ENCODE peak calls at places on chromosomes 11 and 22, in seven cellular contexts. One of them, this sample, is unnamed.

GRCh38 chr22:32618461-32619140 is 144.0 kb downstream of the FBXO7 start:
- DNase-seq in stomach: no peak
- DNase-seq in cardiac muscle cell: peak; percentile 40
- DNase-seq in mammary epithelial cell: no peak
- DNase-seq in endothelial cell of umbilical vein: no peak
- DNase-seq in DND-41: no peak
- DNase-seq in AG04450: no peak
- DNase-seq in this sample: no peak

GRCh38 chr11:6362185-6362867 is 27.9 kb upstream of the SMPD1 start:
- DNase-seq in stomach: peak; percentile 29
- DNase-seq in cardiac muscle cell: no peak
- DNase-seq in mammary epithelial cell: no peak
- DNase-seq in endothelial cell of umbilical vein: no peak
- DNase-seq in DND-41: no peak
- DNase-seq in AG04450: no peak
- DNase-seq in this sample: peak; percentile 32

GRCh38 chr22:32971252-32971651 is 86.9 kb downstream of the SYN3 start:
- DNase-seq in stomach: no peak
- DNase-seq in cardiac muscle cell: no peak
- DNase-seq in mammary epithelial cell: no peak
- DNase-seq in endothelial cell of umbilical vein: no peak
- DNase-seq in DND-41: no peak
- DNase-seq in AG04450: no peak
- DNase-seq in this sample: no peak

GRCh38 chr11:75593337-75593915 is 31.4 kb downstream of the SERPINH1 start:
- DNase-seq in stomach: no peak
- DNase-seq in cardiac muscle cell: peak; percentile 50
- DNase-seq in mammary epithelial cell: no peak
- DNase-seq in endothelial cell of umbilical vein: no peak
- DNase-seq in DND-41: no peak
- DNase-seq in AG04450: no peak
- DNase-seq in this sample: no peak

GRCh38 chr11:32809313-32809712 is 14.9 kb upstream of the CCDC73 start:
- DNase-seq in stomach: peak; percentile 73
- DNase-seq in cardiac muscle cell: peak; percentile 87
- DNase-seq in mammary epithelial cell: peak; percentile 67
- DNase-seq in endothelial cell of umbilical vein: peak; percentile 80
- DNase-seq in DND-41: peak; percentile 68
- DNase-seq in AG04450: peak; percentile 48
- DNase-seq in this sample: peak; percentile 64

GRCh38 chr22:42821386-42821785 is 35.7 kb downstream of the ARFGAP3 start:
- DNase-seq in stomach: no peak
- DNase-seq in cardiac muscle cell: no peak
- DNase-seq in mammary epithelial cell: no peak
- DNase-seq in endothelial cell of umbilical vein: no peak
- DNase-seq in DND-41: no peak
- DNase-seq in AG04450: no peak
- DNase-seq in this sample: no peak

GRCh38 chr22:50114221-50114981 is 24.6 kb downstream of the MOV10L1 start:
- DNase-seq in stomach: no peak
- DNase-seq in cardiac muscle cell: peak; percentile 88
- DNase-seq in mammary epithelial cell: no peak
- DNase-seq in endothelial cell of umbilical vein: peak; percentile 92
- DNase-seq in DND-41: no peak
- DNase-seq in AG04450: peak; percentile 39
- DNase-seq in this sample: peak; percentile 60

GRCh38 chr22:25409240-25409639 is 155.2 kb upstream of the GRK3 start:
- DNase-seq in stomach: no peak
- DNase-seq in cardiac muscle cell: no peak
- DNase-seq in mammary epithelial cell: no peak
- DNase-seq in endothelial cell of umbilical vein: no peak
- DNase-seq in DND-41: no peak
- DNase-seq in AG04450: no peak
- DNase-seq in this sample: no peak

GRCh38 chr22:25960375-25960774 is 208.9 kb upstream of the SEZ6L start:
- DNase-seq in stomach: no peak
- DNase-seq in cardiac muscle cell: no peak
- DNase-seq in mammary epithelial cell: no peak
- DNase-seq in endothelial cell of umbilical vein: no peak
- DNase-seq in DND-41: no peak
- DNase-seq in AG04450: no peak
- DNase-seq in this sample: no peak

GRCh38 chr22:44608606-44609226 is 93.3 kb upstream of the PRR5 start:
- DNase-seq in stomach: no peak
- DNase-seq in cardiac muscle cell: no peak
- DNase-seq in mammary epithelial cell: no peak
- DNase-seq in endothelial cell of umbilical vein: no peak
- DNase-seq in DND-41: no peak
- DNase-seq in AG04450: no peak
- DNase-seq in this sample: no peak

GRCh38 chr11:107549253-107549953 is 16.1 kb downstream of the ALKBH8 start:
- DNase-seq in stomach: no peak
- DNase-seq in cardiac muscle cell: peak; percentile 65
- DNase-seq in mammary epithelial cell: peak; percentile 27
- DNase-seq in endothelial cell of umbilical vein: peak; percentile 64
- DNase-seq in DND-41: peak; percentile 30
- DNase-seq in AG04450: no peak
- DNase-seq in this sample: no peak

GRCh38 chr11:32186118-32186517 is 95.2 kb downstream of the RCN1 start:
- DNase-seq in stomach: no peak
- DNase-seq in cardiac muscle cell: no peak
- DNase-seq in mammary epithelial cell: no peak
- DNase-seq in endothelial cell of umbilical vein: no peak
- DNase-seq in DND-41: no peak
- DNase-seq in AG04450: no peak
- DNase-seq in this sample: no peak

GRCh38 chr22:50220603-50221409 is 20.0 kb downstream of the SELENOO start:
- DNase-seq in stomach: no peak
- DNase-seq in cardiac muscle cell: no peak
- DNase-seq in mammary epithelial cell: no peak
- DNase-seq in endothelial cell of umbilical vein: no peak
- DNase-seq in DND-41: no peak
- DNase-seq in AG04450: no peak
- DNase-seq in this sample: no peak

GRCh38 chr11:126405374-126405773 is 49.9 kb downstream of the ST3GAL4 start:
- DNase-seq in stomach: peak; percentile 49
- DNase-seq in cardiac muscle cell: no peak
- DNase-seq in mammary epithelial cell: peak; percentile 21
- DNase-seq in endothelial cell of umbilical vein: no peak
- DNase-seq in DND-41: no peak
- DNase-seq in AG04450: no peak
- DNase-seq in this sample: peak; percentile 48

GRCh38 chr11:19906126-19906525 is 193.5 kb downstream of the NAV2 start:
- DNase-seq in stomach: no peak
- DNase-seq in cardiac muscle cell: no peak
- DNase-seq in mammary epithelial cell: no peak
- DNase-seq in endothelial cell of umbilical vein: no peak
- DNase-seq in DND-41: no peak
- DNase-seq in AG04450: no peak
- DNase-seq in this sample: no peak

GRCh38 chr11:120394119-120394518 is 57.9 kb downstream of the ARHGEF12 start:
- DNase-seq in stomach: no peak
- DNase-seq in cardiac muscle cell: no peak
- DNase-seq in mammary epithelial cell: no peak
- DNase-seq in endothelial cell of umbilical vein: no peak
- DNase-seq in DND-41: no peak
- DNase-seq in AG04450: no peak
- DNase-seq in this sample: no peak

GRCh38 chr11:73461335-73461840 is 85.2 kb downstream of the RELT start:
- DNase-seq in stomach: no peak
- DNase-seq in cardiac muscle cell: no peak
- DNase-seq in mammary epithelial cell: no peak
- DNase-seq in endothelial cell of umbilical vein: no peak
- DNase-seq in DND-41: no peak
- DNase-seq in AG04450: no peak
- DNase-seq in this sample: no peak

GRCh38 chr11:2929511-2929879 is 275 bp upstream of the PHLDA2 start:
- DNase-seq in stomach: peak; percentile 84
- DNase-seq in cardiac muscle cell: peak; percentile 76
- DNase-seq in mammary epithelial cell: peak; percentile 87
- DNase-seq in endothelial cell of umbilical vein: peak; percentile 68
- DNase-seq in DND-41: no peak
- DNase-seq in AG04450: no peak
- DNase-seq in this sample: peak; percentile 63

GRCh38 chr11:65811764-65812475 is 21.8 kb upstream of the SNX32 start:
- DNase-seq in stomach: no peak
- DNase-seq in cardiac muscle cell: peak; percentile 55
- DNase-seq in mammary epithelial cell: no peak
- DNase-seq in endothelial cell of umbilical vein: no peak
- DNase-seq in DND-41: no peak
- DNase-seq in AG04450: no peak
- DNase-seq in this sample: no peak

GRCh38 chr22:48758021-48758561 is 1069.6 kb downstream of the BRD1 start:
- DNase-seq in stomach: peak; percentile 25
- DNase-seq in cardiac muscle cell: no peak
- DNase-seq in mammary epithelial cell: no peak
- DNase-seq in endothelial cell of umbilical vein: no peak
- DNase-seq in DND-41: no peak
- DNase-seq in AG04450: no peak
- DNase-seq in this sample: peak; percentile 14

GRCh38 chr22:24482586-24482985 is 12.5 kb upstream of the UPB1 start:
- DNase-seq in stomach: no peak
- DNase-seq in cardiac muscle cell: peak; percentile 75
- DNase-seq in mammary epithelial cell: peak; percentile 77
- DNase-seq in endothelial cell of umbilical vein: peak; percentile 67
- DNase-seq in DND-41: no peak
- DNase-seq in AG04450: no peak
- DNase-seq in this sample: no peak

GRCh38 chr11:133956650-133957633 is at the start of gene IGSF9B:
- DNase-seq in stomach: peak; percentile 89
- DNase-seq in cardiac muscle cell: peak; percentile 82
- DNase-seq in mammary epithelial cell: peak; percentile 88
- DNase-seq in endothelial cell of umbilical vein: peak; percentile 73
- DNase-seq in DND-41: peak; percentile 91
- DNase-seq in AG04450: no peak
- DNase-seq in this sample: peak; percentile 85

GRCh38 chr11:28537822-28538221 is 429.6 kb downstream of the METTL15 start:
- DNase-seq in stomach: no peak
- DNase-seq in cardiac muscle cell: no peak
- DNase-seq in mammary epithelial cell: no peak
- DNase-seq in endothelial cell of umbilical vein: no peak
- DNase-seq in DND-41: no peak
- DNase-seq in AG04450: no peak
- DNase-seq in this sample: no peak

GRCh38 chr22:23237201-23237798 is 57.0 kb downstream of the BCR start:
- DNase-seq in stomach: peak; percentile 44
- DNase-seq in cardiac muscle cell: peak; percentile 31
- DNase-seq in mammary epithelial cell: no peak
- DNase-seq in endothelial cell of umbilical vein: no peak
- DNase-seq in DND-41: no peak
- DNase-seq in AG04450: peak; percentile 41
- DNase-seq in this sample: no peak

GRCh38 chr11:77525455-77526091 is 51.7 kb upstream of the PAK1 start:
- DNase-seq in stomach: no peak
- DNase-seq in cardiac muscle cell: peak; percentile 9
- DNase-seq in mammary epithelial cell: no peak
- DNase-seq in endothelial cell of umbilical vein: no peak
- DNase-seq in DND-41: no peak
- DNase-seq in AG04450: no peak
- DNase-seq in this sample: no peak

GRCh38 chr11:57426439-57426753 is 525 bp downstream of the SLC43A3 start:
- DNase-seq in stomach: no peak
- DNase-seq in cardiac muscle cell: no peak
- DNase-seq in mammary epithelial cell: no peak
- DNase-seq in endothelial cell of umbilical vein: no peak
- DNase-seq in DND-41: peak; percentile 24
- DNase-seq in AG04450: no peak
- DNase-seq in this sample: no peak

GRCh38 chr11:12724301-12725046 is 50.3 kb downstream of the TEAD1 start:
- DNase-seq in stomach: peak; percentile 75
- DNase-seq in cardiac muscle cell: peak; percentile 96
- DNase-seq in mammary epithelial cell: peak; percentile 92
- DNase-seq in endothelial cell of umbilical vein: peak; percentile 96
- DNase-seq in DND-41: no peak
- DNase-seq in AG04450: peak; percentile 83
- DNase-seq in this sample: peak; percentile 79

GRCh38 chr22:48065852-48066251 is 1303.4 kb downstream of the TBC1D22A start:
- DNase-seq in stomach: no peak
- DNase-seq in cardiac muscle cell: no peak
- DNase-seq in mammary epithelial cell: no peak
- DNase-seq in endothelial cell of umbilical vein: no peak
- DNase-seq in DND-41: no peak
- DNase-seq in AG04450: no peak
- DNase-seq in this sample: no peak

GRCh38 chr11:76745059-76745376 is 38.1 kb upstream of the TSKU start:
- DNase-seq in stomach: no peak
- DNase-seq in cardiac muscle cell: no peak
- DNase-seq in mammary epithelial cell: no peak
- DNase-seq in endothelial cell of umbilical vein: no peak
- DNase-seq in DND-41: no peak
- DNase-seq in AG04450: no peak
- DNase-seq in this sample: no peak

GRCh38 chr22:19172213-19173046 is 6.1 kb downstream of the SLC25A1 start:
- DNase-seq in stomach: no peak
- DNase-seq in cardiac muscle cell: no peak
- DNase-seq in mammary epithelial cell: no peak
- DNase-seq in endothelial cell of umbilical vein: no peak
- DNase-seq in DND-41: no peak
- DNase-seq in AG04450: no peak
- DNase-seq in this sample: no peak
- H3K27ac ChIP-seq in stomach: peak overlapping the region; percentile 86
- H3K27ac ChIP-seq in cardiac muscle cell: peak overlapping the region; percentile 91
- H3K27ac ChIP-seq in mammary epithelial cell: peak overlapping the region; percentile 88
- H3K27ac ChIP-seq in endothelial cell of umbilical vein: peak overlapping the region; percentile 50
- H3K27ac ChIP-seq in DND-41: peak overlapping the region; percentile 73
- H3K27ac ChIP-seq in AG04450: no peak overlapping the region
- H3K27ac ChIP-seq in this sample: peak overlapping the region; percentile 88

GRCh38 chr11:119341222-119342022 is 739 bp upstream of the C1QTNF5 start:
- DNase-seq in stomach: no peak
- DNase-seq in cardiac muscle cell: no peak
- DNase-seq in mammary epithelial cell: no peak
- DNase-seq in endothelial cell of umbilical vein: no peak
- DNase-seq in DND-41: no peak
- DNase-seq in AG04450: no peak
- DNase-seq in this sample: no peak
- H3K4me3 ChIP-seq in stomach: no peak overlapping the region
- H3K4me3 ChIP-seq in cardiac muscle cell: no peak overlapping the region
- H3K4me3 ChIP-seq in mammary epithelial cell: no peak overlapping the region
- H3K4me3 ChIP-seq in endothelial cell of umbilical vein: no peak overlapping the region
- H3K4me3 ChIP-seq in DND-41: no peak overlapping the region
- H3K4me3 ChIP-seq in AG04450: peak overlapping the region; percentile 64
- H3K4me3 ChIP-seq in this sample: no peak overlapping the region

DNA sequence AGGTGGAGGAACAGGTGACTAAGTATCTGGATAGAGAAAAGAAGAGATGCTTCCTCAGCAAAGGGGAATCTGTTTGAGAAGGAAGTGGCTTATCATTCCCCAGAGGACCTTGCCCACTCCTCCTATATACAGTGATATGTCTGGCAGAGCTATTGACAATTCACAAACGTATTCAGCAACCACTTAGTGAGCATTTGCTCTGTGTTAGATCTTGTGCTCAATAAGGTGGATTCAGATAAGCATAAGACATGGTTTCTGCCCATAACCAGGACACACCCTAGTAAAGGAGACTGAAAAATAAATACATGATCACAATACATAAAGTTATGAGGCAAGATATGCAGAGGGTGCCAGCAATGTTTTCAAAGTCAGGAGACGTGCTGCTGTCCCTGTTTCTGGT is 1.4 kb downstream of the TMEM9B start:
- DNase-seq in stomach: no peak
- DNase-seq in cardiac muscle cell: no peak
- DNase-seq in mammary epithelial cell: no peak
- DNase-seq in endothelial cell of umbilical vein: no peak
- DNase-seq in DND-41: no peak
- DNase-seq in AG04450: no peak
- DNase-seq in this sample: no peak
- H3K27ac ChIP-seq in stomach: peak overlapping the region; percentile 99
- H3K27ac ChIP-seq in cardiac muscle cell: peak overlapping the region; percentile 88
- H3K27ac ChIP-seq in mammary epithelial cell: no peak overlapping the region
- H3K27ac ChIP-seq in endothelial cell of umbilical vein: no peak overlapping the region
- H3K27ac ChIP-seq in DND-41: peak overlapping the region; percentile 30
- H3K27ac ChIP-seq in AG04450: no peak overlapping the region
- H3K27ac ChIP-seq in this sample: no peak overlapping the region

GRCh38 chr22:20033045-20033706 is 12.3 kb downstream of the TANGO2 start:
- DNase-seq in stomach: peak; percentile 63
- DNase-seq in cardiac muscle cell: no peak
- DNase-seq in mammary epithelial cell: no peak
- DNase-seq in endothelial cell of umbilical vein: no peak
- DNase-seq in DND-41: no peak
- DNase-seq in AG04450: no peak
- DNase-seq in this sample: no peak
- H3K4me3 ChIP-seq in stomach: no peak overlapping the region
- H3K4me3 ChIP-seq in cardiac muscle cell: no peak overlapping the region
- H3K4me3 ChIP-seq in mammary epithelial cell: no peak overlapping the region
- H3K4me3 ChIP-seq in endothelial cell of umbilical vein: no peak overlapping the region
- H3K4me3 ChIP-seq in DND-41: no peak overlapping the region
- H3K4me3 ChIP-seq in AG04450: no peak overlapping the region
- H3K4me3 ChIP-seq in this sample: no peak overlapping the region